ENCODE peak calls at places on chromosomes 7 and 10, in eight cellular contexts. One of them, this sample, is unnamed. For H3K27me3, the result is how much of the 10 kb centered on the place peaks cover.

GRCh38 chr7:22651534-22652243 is 75.3 kb upstream of the IL6 start:
- DNase-seq in PC-3: peak
- DNase-seq in ascending aorta: no peak
- DNase-seq in AG04450: no peak
- DNase-seq in IMR-90: peak
- DNase-seq in ovary: no peak
- DNase-seq in lung: no peak
- DNase-seq in GM23338: no peak
- DNase-seq in this sample: peak

GRCh38 chr7:15326044-15326644 is 235.7 kb downstream of the AGMO start:
- DNase-seq in AG04450: peak
- DNase-seq in ovary: no peak
- DNase-seq in ascending aorta: no peak
- DNase-seq in lung: no peak
- DNase-seq in PC-3: peak
- DNase-seq in GM23338: peak
- DNase-seq in IMR-90: peak
- DNase-seq in this sample: peak

GRCh38 chr7:15932318-15932717 is 245.8 kb upstream of the MEOX2 start:
- DNase-seq in PC-3: no peak
- DNase-seq in AG04450: no peak
- DNase-seq in GM23338: peak
- DNase-seq in ovary: no peak
- DNase-seq in IMR-90: no peak
- DNase-seq in lung: no peak
- DNase-seq in ascending aorta: no peak
- DNase-seq in this sample: no peak

GRCh38 chr7:91187061-91187460 is 77.2 kb upstream of the FZD1 start:
- DNase-seq in lung: no peak
- DNase-seq in GM23338: no peak
- DNase-seq in IMR-90: no peak
- DNase-seq in ovary: no peak
- DNase-seq in AG04450: no peak
- DNase-seq in PC-3: no peak
- DNase-seq in ascending aorta: no peak
- DNase-seq in this sample: no peak

GRCh38 chr7:144659211-144659610 is 176.6 kb downstream of the TPK1 start:
- DNase-seq in GM23338: no peak
- DNase-seq in IMR-90: no peak
- DNase-seq in lung: no peak
- DNase-seq in ascending aorta: no peak
- DNase-seq in PC-3: no peak
- DNase-seq in AG04450: no peak
- DNase-seq in ovary: no peak
- DNase-seq in this sample: no peak

GRCh38 chr10:28681928-28682750 is 4.8 kb downstream of the BAMBI start:
- DNase-seq in AG04450: no peak
- DNase-seq in ascending aorta: peak
- DNase-seq in GM23338: no peak
- DNase-seq in IMR-90: no peak
- DNase-seq in PC-3: no peak
- DNase-seq in lung: no peak
- DNase-seq in ovary: no peak
- DNase-seq in this sample: no peak

GRCh38 chr10:57880441-57881301 is 387.0 kb downstream of the IPMK start:
- DNase-seq in ovary: no peak
- DNase-seq in PC-3: peak
- DNase-seq in GM23338: no peak
- DNase-seq in IMR-90: no peak
- DNase-seq in ascending aorta: no peak
- DNase-seq in lung: no peak
- DNase-seq in AG04450: no peak
- DNase-seq in this sample: peak

GRCh38 chr10:77333610-77334340 is 303.8 kb downstream of the KCNMA1 start:
- DNase-seq in ovary: no peak
- DNase-seq in PC-3: no peak
- DNase-seq in AG04450: peak
- DNase-seq in lung: no peak
- DNase-seq in ascending aorta: no peak
- DNase-seq in GM23338: no peak
- DNase-seq in IMR-90: peak
- DNase-seq in this sample: peak

GRCh38 chr10:66927271-66927950 is 1.6 kb downstream of the LRRTM3 start:
- DNase-seq in ascending aorta: no peak
- DNase-seq in AG04450: no peak
- DNase-seq in PC-3: no peak
- DNase-seq in IMR-90: no peak
- DNase-seq in ovary: no peak
- DNase-seq in GM23338: no peak
- DNase-seq in lung: no peak
- DNase-seq in this sample: no peak

GRCh38 chr10:110843031-110843430 is 28.7 kb upstream of the PDCD4 start:
- DNase-seq in GM23338: no peak
- DNase-seq in PC-3: no peak
- DNase-seq in IMR-90: no peak
- DNase-seq in AG04450: no peak
- DNase-seq in ovary: no peak
- DNase-seq in ascending aorta: no peak
- DNase-seq in lung: no peak
- DNase-seq in this sample: no peak

GRCh38 chr7:127888411-127888810 is 142.8 kb downstream of the LRRC4 start:
- DNase-seq in GM23338: no peak
- DNase-seq in IMR-90: no peak
- DNase-seq in ovary: no peak
- DNase-seq in ascending aorta: no peak
- DNase-seq in lung: no peak
- DNase-seq in AG04450: no peak
- DNase-seq in PC-3: no peak
- DNase-seq in this sample: no peak

GRCh38 chr7:156063241-156063810 is 251.1 kb upstream of the SHH start:
- DNase-seq in ascending aorta: no peak
- DNase-seq in AG04450: no peak
- DNase-seq in PC-3: no peak
- DNase-seq in IMR-90: no peak
- DNase-seq in ovary: no peak
- DNase-seq in GM23338: no peak
- DNase-seq in lung: no peak
- DNase-seq in this sample: no peak

GRCh38 chr7:48617988-48618387 is 306.4 kb upstream of the CDC14C start:
- DNase-seq in IMR-90: no peak
- DNase-seq in PC-3: peak
- DNase-seq in ascending aorta: no peak
- DNase-seq in ovary: no peak
- DNase-seq in AG04450: no peak
- DNase-seq in GM23338: peak
- DNase-seq in lung: no peak
- DNase-seq in this sample: no peak

GRCh38 chr10:131437556-131438465 is 126.3 kb upstream of the TCERG1L start:
- DNase-seq in PC-3: no peak
- DNase-seq in lung: no peak
- DNase-seq in ascending aorta: no peak
- DNase-seq in ovary: no peak
- DNase-seq in GM23338: no peak
- DNase-seq in IMR-90: no peak
- DNase-seq in AG04450: no peak
- DNase-seq in this sample: no peak

GRCh38 chr7:17472518-17472917 is 174.1 kb downstream of the AHR start:
- DNase-seq in GM23338: no peak
- DNase-seq in IMR-90: no peak
- DNase-seq in ovary: no peak
- DNase-seq in lung: no peak
- DNase-seq in PC-3: no peak
- DNase-seq in AG04450: no peak
- DNase-seq in ascending aorta: no peak
- DNase-seq in this sample: no peak

GRCh38 chr7:17472939-17473338 is 174.5 kb downstream of the AHR start:
- DNase-seq in IMR-90: no peak
- DNase-seq in GM23338: no peak
- DNase-seq in ovary: no peak
- DNase-seq in lung: no peak
- DNase-seq in AG04450: no peak
- DNase-seq in ascending aorta: no peak
- DNase-seq in PC-3: no peak
- DNase-seq in this sample: no peak

GRCh38 chr7:17477182-17477581 is 178.7 kb downstream of the AHR start:
- DNase-seq in ascending aorta: no peak
- DNase-seq in ovary: no peak
- DNase-seq in IMR-90: no peak
- DNase-seq in lung: no peak
- DNase-seq in PC-3: peak
- DNase-seq in AG04450: no peak
- DNase-seq in GM23338: no peak
- DNase-seq in this sample: no peak

GRCh38 chr7:17474724-17475344 is 176.4 kb downstream of the AHR start:
- DNase-seq in ovary: no peak
- DNase-seq in PC-3: peak
- DNase-seq in GM23338: peak
- DNase-seq in IMR-90: no peak
- DNase-seq in AG04450: no peak
- DNase-seq in ascending aorta: no peak
- DNase-seq in lung: no peak
- DNase-seq in this sample: no peak
- TF ChIP-seq CTCF in ovary: no peak
- TF ChIP-seq CTCF in PC-3: peak
- TF ChIP-seq CTCF in GM23338: peak
- TF ChIP-seq CTCF in IMR-90: no peak
- TF ChIP-seq CTCF in AG04450: peak
- TF ChIP-seq CTCF in ascending aorta: no peak
- TF ChIP-seq CTCF in lung: no peak
- TF ChIP-seq CTCF in this sample: peak

GRCh38 chr7:12212051-12212485 is 974 bp downstream of the TMEM106B start:
- DNase-seq in lung: no peak
- DNase-seq in GM23338: peak
- DNase-seq in PC-3: no peak
- DNase-seq in ascending aorta: no peak
- DNase-seq in IMR-90: no peak
- DNase-seq in ovary: no peak
- DNase-seq in AG04450: no peak
- DNase-seq in this sample: peak
- H3K4me3 ChIP-seq in lung: peak
- H3K4me3 ChIP-seq in GM23338: peak
- H3K4me3 ChIP-seq in PC-3: peak
- H3K4me3 ChIP-seq in ascending aorta: peak
- H3K4me3 ChIP-seq in IMR-90: peak
- H3K4me3 ChIP-seq in ovary: peak
- H3K4me3 ChIP-seq in AG04450: peak
- H3K4me3 ChIP-seq in this sample: peak

GRCh38 chr10:45374451-45375052 is 536 bp downstream of the ALOX5 start:
- DNase-seq in AG04450: no peak
- DNase-seq in ovary: no peak
- DNase-seq in GM23338: peak
- DNase-seq in ascending aorta: no peak
- DNase-seq in IMR-90: no peak
- DNase-seq in PC-3: peak
- DNase-seq in lung: no peak
- DNase-seq in this sample: peak
- H3K27me3 ChIP-seq in AG04450: under half
- H3K27me3 ChIP-seq in ovary: under half
- H3K27me3 ChIP-seq in GM23338: half or more
- H3K27me3 ChIP-seq in ascending aorta: under half
- H3K27me3 ChIP-seq in IMR-90: under half
- H3K27me3 ChIP-seq in PC-3: half or more
- H3K27me3 ChIP-seq in lung: under half
- H3K27me3 ChIP-seq in this sample: under half

GRCh38 chr10:103699611-103700435 is 155.6 kb downstream of the SH3PXD2A start:
- DNase-seq in lung: no peak
- DNase-seq in IMR-90: no peak
- DNase-seq in ovary: no peak
- DNase-seq in AG04450: no peak
- DNase-seq in GM23338: peak
- DNase-seq in ascending aorta: no peak
- DNase-seq in PC-3: no peak
- DNase-seq in this sample: no peak
- TF ChIP-seq CTCF in lung: no peak
- TF ChIP-seq CTCF in IMR-90: peak
- TF ChIP-seq CTCF in ovary: no peak
- TF ChIP-seq CTCF in AG04450: peak
- TF ChIP-seq CTCF in GM23338: peak
- TF ChIP-seq CTCF in ascending aorta: no peak
- TF ChIP-seq CTCF in PC-3: no peak
- TF ChIP-seq CTCF in this sample: peak

GRCh38 chr10:6082496-6083395 is 6.1 kb upstream of the RBM17 start:
- DNase-seq in ascending aorta: no peak
- DNase-seq in ovary: peak
- DNase-seq in IMR-90: no peak
- DNase-seq in AG04450: no peak
- DNase-seq in lung: no peak
- DNase-seq in PC-3: no peak
- DNase-seq in GM23338: no peak
- DNase-seq in this sample: no peak

GRCh38 chr10:6083523-6084475 is 5.0 kb upstream of the RBM17 start:
- DNase-seq in AG04450: no peak
- DNase-seq in ascending aorta: no peak
- DNase-seq in ovary: no peak
- DNase-seq in IMR-90: peak
- DNase-seq in PC-3: no peak
- DNase-seq in lung: no peak
- DNase-seq in GM23338: no peak
- DNase-seq in this sample: peak

GRCh38 chr10:6089334-6090219 is 743 bp downstream of the RBM17 start:
- DNase-seq in ovary: no peak
- DNase-seq in PC-3: peak
- DNase-seq in AG04450: no peak
- DNase-seq in ascending aorta: no peak
- DNase-seq in GM23338: peak
- DNase-seq in IMR-90: no peak
- DNase-seq in lung: peak
- DNase-seq in this sample: peak

GRCh38 chr10:6088721-6089333 is at the start of gene RBM17:
- DNase-seq in GM23338: peak
- DNase-seq in AG04450: peak
- DNase-seq in ovary: peak
- DNase-seq in PC-3: peak
- DNase-seq in IMR-90: peak
- DNase-seq in ascending aorta: peak
- DNase-seq in lung: peak
- DNase-seq in this sample: peak

GRCh38 chr10:6086375-6087233 is 2.2 kb upstream of the RBM17 start:
- DNase-seq in GM23338: peak
- DNase-seq in AG04450: peak
- DNase-seq in ascending aorta: peak
- DNase-seq in ovary: peak
- DNase-seq in lung: peak
- DNase-seq in IMR-90: peak
- DNase-seq in PC-3: peak
- DNase-seq in this sample: peak
- H3K4me3 ChIP-seq in GM23338: no peak
- H3K4me3 ChIP-seq in AG04450: no peak
- H3K4me3 ChIP-seq in ascending aorta: no peak
- H3K4me3 ChIP-seq in ovary: no peak
- H3K4me3 ChIP-seq in lung: no peak
- H3K4me3 ChIP-seq in IMR-90: no peak
- H3K4me3 ChIP-seq in PC-3: no peak
- H3K4me3 ChIP-seq in this sample: no peak

This sample was measured in bronchial epithelial cell.